ENCODE peak calls at places on chromosome 19, in ten cellular contexts. One of them, this sample, is unnamed.

GRCh38 chr19:18074192-18074591 is 12.5 kb downstream of the IL12RB1 start:
- DNase-seq in HAP-1: no peak
- DNase-seq in posterior cingulate gyrus: peak; percentile 41
- DNase-seq in HT1080: no peak
- DNase-seq in T-helper 9 cell: no peak
- DNase-seq in hippocampal formation: no peak
- DNase-seq in ELR: peak; percentile 20
- DNase-seq in mucosa of descending colon: no peak
- DNase-seq in stimulated activated CD4-positive, alpha-beta T cell treated with anti-CD3 and anti-CD28 coated beads, TNF-alpha, amount 100 ng/mL, for 24 hours: no peak
- DNase-seq in stomach: no peak
- DNase-seq in this sample: no peak

GRCh38 chr19:45484273-45484945 is 12.4 kb downstream of the RTN2 start:
- DNase-seq in stomach: no peak
- DNase-seq in hippocampal formation: no peak
- DNase-seq in T-helper 9 cell: no peak
- DNase-seq in HT1080: no peak
- DNase-seq in mucosa of descending colon: no peak
- DNase-seq in posterior cingulate gyrus: no peak
- DNase-seq in HAP-1: no peak
- DNase-seq in stimulated activated CD4-positive, alpha-beta T cell treated with anti-CD3 and anti-CD28 coated beads, TNF-alpha, amount 100 ng/mL, for 24 hours: no peak
- DNase-seq in ELR: peak; percentile 48
- DNase-seq in this sample: no peak

GRCh38 chr19:18254546-18255500 is 19.4 kb downstream of the IQCN start:
- DNase-seq in stomach: peak; percentile 56
- DNase-seq in posterior cingulate gyrus: no peak
- DNase-seq in HT1080: no peak
- DNase-seq in mucosa of descending colon: peak; percentile 80
- DNase-seq in hippocampal formation: no peak
- DNase-seq in HAP-1: no peak
- DNase-seq in T-helper 9 cell: no peak
- DNase-seq in ELR: no peak
- DNase-seq in stimulated activated CD4-positive, alpha-beta T cell treated with anti-CD3 and anti-CD28 coated beads, TNF-alpha, amount 100 ng/mL, for 24 hours: no peak
- DNase-seq in this sample: peak; percentile 60

GRCh38 chr19:6373096-6373812 is 660 bp downstream of the ALKBH7 start:
- DNase-seq in T-helper 9 cell: peak; percentile 99
- DNase-seq in HAP-1: peak; percentile 100
- DNase-seq in mucosa of descending colon: peak; percentile 99
- DNase-seq in stimulated activated CD4-positive, alpha-beta T cell treated with anti-CD3 and anti-CD28 coated beads, TNF-alpha, amount 100 ng/mL, for 24 hours: peak; percentile 98
- DNase-seq in hippocampal formation: peak; percentile 98
- DNase-seq in posterior cingulate gyrus: peak; percentile 100
- DNase-seq in stomach: peak; percentile 99
- DNase-seq in HT1080: peak; percentile 84
- DNase-seq in ELR: peak; percentile 98
- DNase-seq in this sample: peak; percentile 99

GRCh38 chr19:5775668-5776309 is 8.8 kb downstream of the PRR22 start:
- DNase-seq in posterior cingulate gyrus: peak; percentile 52
- DNase-seq in T-helper 9 cell: no peak
- DNase-seq in mucosa of descending colon: no peak
- DNase-seq in hippocampal formation: no peak
- DNase-seq in stimulated activated CD4-positive, alpha-beta T cell treated with anti-CD3 and anti-CD28 coated beads, TNF-alpha, amount 100 ng/mL, for 24 hours: no peak
- DNase-seq in HAP-1: no peak
- DNase-seq in stomach: no peak
- DNase-seq in HT1080: peak; percentile 31
- DNase-seq in ELR: peak; percentile 83
- DNase-seq in this sample: no peak

GRCh38 chr19:2049741-2050348 is 1.2 kb downstream of the MKNK2 start:
- DNase-seq in mucosa of descending colon: peak; percentile 89
- DNase-seq in posterior cingulate gyrus: peak; percentile 93
- DNase-seq in stomach: peak; percentile 91
- DNase-seq in HAP-1: peak; percentile 67
- DNase-seq in hippocampal formation: peak; percentile 64
- DNase-seq in stimulated activated CD4-positive, alpha-beta T cell treated with anti-CD3 and anti-CD28 coated beads, TNF-alpha, amount 100 ng/mL, for 24 hours: no peak
- DNase-seq in HT1080: peak; percentile 67
- DNase-seq in T-helper 9 cell: peak; percentile 46
- DNase-seq in ELR: peak; percentile 69
- DNase-seq in this sample: peak; percentile 94

GRCh38 chr19:41264581-41265375 is 606 bp downstream of the HNRNPUL1 start:
- DNase-seq in HAP-1: peak; percentile 71
- DNase-seq in HT1080: no peak
- DNase-seq in mucosa of descending colon: peak; percentile 73
- DNase-seq in stimulated activated CD4-positive, alpha-beta T cell treated with anti-CD3 and anti-CD28 coated beads, TNF-alpha, amount 100 ng/mL, for 24 hours: peak; percentile 27
- DNase-seq in hippocampal formation: no peak
- DNase-seq in posterior cingulate gyrus: peak; percentile 84
- DNase-seq in T-helper 9 cell: peak; percentile 34
- DNase-seq in stomach: peak; percentile 43
- DNase-seq in ELR: peak; percentile 70
- DNase-seq in this sample: peak; percentile 40

GRCh38 chr19:45528149-45528743 is 21.0 kb downstream of the VASP start:
- DNase-seq in hippocampal formation: no peak
- DNase-seq in T-helper 9 cell: no peak
- DNase-seq in HAP-1: peak; percentile 26
- DNase-seq in stomach: no peak
- DNase-seq in posterior cingulate gyrus: peak; percentile 86
- DNase-seq in ELR: peak; percentile 58
- DNase-seq in stimulated activated CD4-positive, alpha-beta T cell treated with anti-CD3 and anti-CD28 coated beads, TNF-alpha, amount 100 ng/mL, for 24 hours: no peak
- DNase-seq in mucosa of descending colon: peak; percentile 53
- DNase-seq in HT1080: peak; percentile 29
- DNase-seq in this sample: no peak

GRCh38 chr19:13849991-13850909 is 26.7 kb upstream of the NANOS3 start:
- DNase-seq in posterior cingulate gyrus: peak; percentile 97
- DNase-seq in stimulated activated CD4-positive, alpha-beta T cell treated with anti-CD3 and anti-CD28 coated beads, TNF-alpha, amount 100 ng/mL, for 24 hours: no peak
- DNase-seq in mucosa of descending colon: peak; percentile 90
- DNase-seq in stomach: peak; percentile 88
- DNase-seq in hippocampal formation: peak; percentile 55
- DNase-seq in HT1080: peak; percentile 66
- DNase-seq in HAP-1: peak; percentile 87
- DNase-seq in ELR: peak; percentile 84
- DNase-seq in T-helper 9 cell: peak; percentile 61
- DNase-seq in this sample: no peak

GRCh38 chr19:48513289-48514122 is 1.9 kb upstream of the LMTK3 start:
- DNase-seq in HT1080: peak; percentile 65
- DNase-seq in HAP-1: peak; percentile 87
- DNase-seq in mucosa of descending colon: peak; percentile 67
- DNase-seq in T-helper 9 cell: peak; percentile 60
- DNase-seq in hippocampal formation: peak; percentile 75
- DNase-seq in posterior cingulate gyrus: peak; percentile 97
- DNase-seq in ELR: peak; percentile 81
- DNase-seq in stomach: peak; percentile 72
- DNase-seq in stimulated activated CD4-positive, alpha-beta T cell treated with anti-CD3 and anti-CD28 coated beads, TNF-alpha, amount 100 ng/mL, for 24 hours: no peak
- DNase-seq in this sample: peak; percentile 90

GRCh38 chr19:10961073-10961762 is 388 bp downstream of the SMARCA4 start:
- DNase-seq in stimulated activated CD4-positive, alpha-beta T cell treated with anti-CD3 and anti-CD28 coated beads, TNF-alpha, amount 100 ng/mL, for 24 hours: no peak
- DNase-seq in mucosa of descending colon: no peak
- DNase-seq in hippocampal formation: peak; percentile 70
- DNase-seq in posterior cingulate gyrus: peak; percentile 94
- DNase-seq in T-helper 9 cell: no peak
- DNase-seq in ELR: peak; percentile 55
- DNase-seq in HT1080: no peak
- DNase-seq in HAP-1: peak; percentile 55
- DNase-seq in stomach: peak; percentile 61
- DNase-seq in this sample: peak; percentile 55

GRCh38 chr19:21087871-21088270 is 5.9 kb downstream of the ZNF714 start:
- DNase-seq in mucosa of descending colon: no peak
- DNase-seq in ELR: no peak
- DNase-seq in HT1080: no peak
- DNase-seq in hippocampal formation: no peak
- DNase-seq in HAP-1: no peak
- DNase-seq in stimulated activated CD4-positive, alpha-beta T cell treated with anti-CD3 and anti-CD28 coated beads, TNF-alpha, amount 100 ng/mL, for 24 hours: no peak
- DNase-seq in T-helper 9 cell: no peak
- DNase-seq in stomach: no peak
- DNase-seq in posterior cingulate gyrus: no peak
- DNase-seq in this sample: no peak

GRCh38 chr19:10871711-10872550 is 578 bp downstream of the CARM1 start:
- DNase-seq in HT1080: no peak
- DNase-seq in T-helper 9 cell: no peak
- DNase-seq in stimulated activated CD4-positive, alpha-beta T cell treated with anti-CD3 and anti-CD28 coated beads, TNF-alpha, amount 100 ng/mL, for 24 hours: peak; percentile 2
- DNase-seq in mucosa of descending colon: peak; percentile 75
- DNase-seq in posterior cingulate gyrus: peak; percentile 89
- DNase-seq in HAP-1: peak; percentile 60
- DNase-seq in hippocampal formation: peak; percentile 17
- DNase-seq in ELR: peak; percentile 46
- DNase-seq in stomach: peak; percentile 41
- DNase-seq in this sample: peak; percentile 65

GRCh38 chr19:7917292-7918061 is 2.7 kb upstream of the SNAPC2 start:
- DNase-seq in hippocampal formation: no peak
- DNase-seq in HT1080: no peak
- DNase-seq in ELR: peak; percentile 74
- DNase-seq in posterior cingulate gyrus: peak; percentile 94
- DNase-seq in T-helper 9 cell: peak; percentile 47
- DNase-seq in HAP-1: peak; percentile 82
- DNase-seq in stomach: peak; percentile 58
- DNase-seq in mucosa of descending colon: peak; percentile 76
- DNase-seq in stimulated activated CD4-positive, alpha-beta T cell treated with anti-CD3 and anti-CD28 coated beads, TNF-alpha, amount 100 ng/mL, for 24 hours: peak; percentile 25
- DNase-seq in this sample: peak; percentile 34

GRCh38 chr19:51002542-51003311 is 1.3 kb upstream of the KLK8 start:
- DNase-seq in posterior cingulate gyrus: no peak
- DNase-seq in stimulated activated CD4-positive, alpha-beta T cell treated with anti-CD3 and anti-CD28 coated beads, TNF-alpha, amount 100 ng/mL, for 24 hours: no peak
- DNase-seq in mucosa of descending colon: no peak
- DNase-seq in hippocampal formation: no peak
- DNase-seq in ELR: peak; percentile 46
- DNase-seq in stomach: no peak
- DNase-seq in HT1080: no peak
- DNase-seq in HAP-1: peak; percentile 59
- DNase-seq in T-helper 9 cell: no peak
- DNase-seq in this sample: no peak

GRCh38 chr19:1168877-1169791 is 4.9 kb downstream of the SBNO2 start:
- DNase-seq in T-helper 9 cell: no peak
- DNase-seq in hippocampal formation: no peak
- DNase-seq in mucosa of descending colon: no peak
- DNase-seq in ELR: peak; percentile 95
- DNase-seq in HAP-1: no peak
- DNase-seq in posterior cingulate gyrus: peak; percentile 85
- DNase-seq in HT1080: peak; percentile 83
- DNase-seq in stomach: peak; percentile 82
- DNase-seq in stimulated activated CD4-positive, alpha-beta T cell treated with anti-CD3 and anti-CD28 coated beads, TNF-alpha, amount 100 ng/mL, for 24 hours: no peak
- DNase-seq in this sample: peak; percentile 47

GRCh38 chr19:35063940-35064818 is 22.7 kb downstream of the HPN start:
- DNase-seq in hippocampal formation: no peak
- DNase-seq in posterior cingulate gyrus: peak; percentile 15
- DNase-seq in HT1080: peak; percentile 60
- DNase-seq in HAP-1: no peak
- DNase-seq in stimulated activated CD4-positive, alpha-beta T cell treated with anti-CD3 and anti-CD28 coated beads, TNF-alpha, amount 100 ng/mL, for 24 hours: no peak
- DNase-seq in T-helper 9 cell: no peak
- DNase-seq in ELR: peak; percentile 77
- DNase-seq in stomach: no peak
- DNase-seq in mucosa of descending colon: no peak
- DNase-seq in this sample: no peak

GRCh38 chr19:722553-723101 is 13.9 kb downstream of the PALM start:
- DNase-seq in posterior cingulate gyrus: no peak
- DNase-seq in HAP-1: no peak
- DNase-seq in ELR: no peak
- DNase-seq in HT1080: no peak
- DNase-seq in hippocampal formation: no peak
- DNase-seq in stomach: no peak
- DNase-seq in stimulated activated CD4-positive, alpha-beta T cell treated with anti-CD3 and anti-CD28 coated beads, TNF-alpha, amount 100 ng/mL, for 24 hours: no peak
- DNase-seq in mucosa of descending colon: no peak
- DNase-seq in T-helper 9 cell: no peak
- DNase-seq in this sample: no peak

GRCh38 chr19:10270180-10270615 is 722 bp upstream of the ICAM1 start:
- DNase-seq in HT1080: no peak
- DNase-seq in HAP-1: no peak
- DNase-seq in hippocampal formation: peak; percentile 12
- DNase-seq in stimulated activated CD4-positive, alpha-beta T cell treated with anti-CD3 and anti-CD28 coated beads, TNF-alpha, amount 100 ng/mL, for 24 hours: no peak
- DNase-seq in T-helper 9 cell: peak; percentile 58
- DNase-seq in posterior cingulate gyrus: peak; percentile 88
- DNase-seq in mucosa of descending colon: peak; percentile 82
- DNase-seq in stomach: peak; percentile 75
- DNase-seq in ELR: peak; percentile 82
- DNase-seq in this sample: peak; percentile 94

GRCh38 chr19:57334191-57334590 is 13.9 kb downstream of the ZNF543 start:
- DNase-seq in mucosa of descending colon: no peak
- DNase-seq in T-helper 9 cell: no peak
- DNase-seq in HAP-1: no peak
- DNase-seq in hippocampal formation: no peak
- DNase-seq in posterior cingulate gyrus: no peak
- DNase-seq in stomach: no peak
- DNase-seq in HT1080: no peak
- DNase-seq in ELR: no peak
- DNase-seq in stimulated activated CD4-positive, alpha-beta T cell treated with anti-CD3 and anti-CD28 coated beads, TNF-alpha, amount 100 ng/mL, for 24 hours: no peak
- DNase-seq in this sample: no peak

GRCh38 chr19:925912-926594 is at the start of gene ARID3A:
- DNase-seq in T-helper 9 cell: no peak
- DNase-seq in HAP-1: peak; percentile 70
- DNase-seq in ELR: no peak
- DNase-seq in mucosa of descending colon: no peak
- DNase-seq in posterior cingulate gyrus: no peak
- DNase-seq in HT1080: no peak
- DNase-seq in stomach: peak; percentile 56
- DNase-seq in stimulated activated CD4-positive, alpha-beta T cell treated with anti-CD3 and anti-CD28 coated beads, TNF-alpha, amount 100 ng/mL, for 24 hours: no peak
- DNase-seq in hippocampal formation: no peak
- DNase-seq in this sample: peak; percentile 50

GRCh38 chr19:58356236-58356970 is 3.1 kb upstream of the A1BG start:
- DNase-seq in stomach: no peak
- DNase-seq in ELR: no peak
- DNase-seq in stimulated activated CD4-positive, alpha-beta T cell treated with anti-CD3 and anti-CD28 coated beads, TNF-alpha, amount 100 ng/mL, for 24 hours: no peak
- DNase-seq in mucosa of descending colon: no peak
- DNase-seq in HT1080: no peak
- DNase-seq in hippocampal formation: no peak
- DNase-seq in posterior cingulate gyrus: peak; percentile 67
- DNase-seq in HAP-1: no peak
- DNase-seq in T-helper 9 cell: no peak
- DNase-seq in this sample: no peak